ENCODE peak calls at places on chromosomes 4 and X, in seven cellular contexts. One of them, this sample, is unnamed.

GRCh38 chr4:69999420-69999819 is 3.7 kb downstream of the STATH start:
- DNase-seq in endothelial cell of umbilical vein: peak
- DNase-seq in psoas muscle: no peak
- DNase-seq in GM13977: no peak
- DNase-seq in D721Med: no peak
- DNase-seq in progenitor cell of endocrine pancreas: no peak
- DNase-seq in kidney epithelial cell: no peak
- DNase-seq in this sample: no peak

GRCh38 chrX:55695227-55696018 is 22.1 kb upstream of the RRAGB start:
- DNase-seq in endothelial cell of umbilical vein: no peak
- DNase-seq in psoas muscle: no peak
- DNase-seq in GM13977: no peak
- DNase-seq in D721Med: no peak
- DNase-seq in progenitor cell of endocrine pancreas: no peak
- DNase-seq in kidney epithelial cell: no peak
- DNase-seq in this sample: no peak

GRCh38 chrX:154372612-154373022 is 1.8 kb downstream of the FLNA start:
- DNase-seq in endothelial cell of umbilical vein: no peak
- DNase-seq in psoas muscle: no peak
- DNase-seq in GM13977: peak
- DNase-seq in D721Med: no peak
- DNase-seq in progenitor cell of endocrine pancreas: no peak
- DNase-seq in kidney epithelial cell: peak
- DNase-seq in this sample: peak

GRCh38 chr4:184401397-184402171 is 72.8 kb downstream of the IRF2 start:
- DNase-seq in endothelial cell of umbilical vein: peak
- DNase-seq in psoas muscle: no peak
- DNase-seq in GM13977: no peak
- DNase-seq in D721Med: no peak
- DNase-seq in progenitor cell of endocrine pancreas: no peak
- DNase-seq in kidney epithelial cell: no peak
- DNase-seq in this sample: no peak

GRCh38 chrX:49175435-49175834 is 3.7 kb downstream of the PLP2 start:
- DNase-seq in endothelial cell of umbilical vein: no peak
- DNase-seq in psoas muscle: no peak
- DNase-seq in GM13977: no peak
- DNase-seq in D721Med: no peak
- DNase-seq in progenitor cell of endocrine pancreas: no peak
- DNase-seq in kidney epithelial cell: no peak
- DNase-seq in this sample: no peak

GRCh38 chrX:20205927-20206708 is 60.6 kb downstream of the RPS6KA3 start:
- DNase-seq in endothelial cell of umbilical vein: no peak
- DNase-seq in psoas muscle: peak
- DNase-seq in GM13977: peak
- DNase-seq in D721Med: no peak
- DNase-seq in progenitor cell of endocrine pancreas: no peak
- DNase-seq in kidney epithelial cell: no peak
- DNase-seq in this sample: peak

GRCh38 chrX:101682723-101683122 is 23.1 kb upstream of the ARMCX2 start:
- DNase-seq in endothelial cell of umbilical vein: peak
- DNase-seq in psoas muscle: no peak
- DNase-seq in GM13977: no peak
- DNase-seq in D721Med: no peak
- DNase-seq in progenitor cell of endocrine pancreas: no peak
- DNase-seq in kidney epithelial cell: peak
- DNase-seq in this sample: no peak

GRCh38 chr4:81688085-81688484 is 216.4 kb upstream of the RASGEF1B start:
- DNase-seq in endothelial cell of umbilical vein: no peak
- DNase-seq in psoas muscle: no peak
- DNase-seq in GM13977: no peak
- DNase-seq in D721Med: no peak
- DNase-seq in progenitor cell of endocrine pancreas: no peak
- DNase-seq in kidney epithelial cell: no peak
- DNase-seq in this sample: no peak

GRCh38 chrX:16671005-16671404 is 21.0 kb downstream of the S100G start:
- DNase-seq in endothelial cell of umbilical vein: peak
- DNase-seq in psoas muscle: no peak
- DNase-seq in GM13977: peak
- DNase-seq in D721Med: peak
- DNase-seq in progenitor cell of endocrine pancreas: no peak
- DNase-seq in kidney epithelial cell: peak
- DNase-seq in this sample: peak

GRCh38 chrX:47745386-47745785 is 86.4 kb upstream of the UXT start:
- DNase-seq in endothelial cell of umbilical vein: no peak
- DNase-seq in psoas muscle: no peak
- DNase-seq in GM13977: no peak
- DNase-seq in D721Med: no peak
- DNase-seq in progenitor cell of endocrine pancreas: no peak
- DNase-seq in kidney epithelial cell: no peak
- DNase-seq in this sample: no peak

GRCh38 chrX:15418041-15418706 is 34.0 kb upstream of the VEGFD start:
- DNase-seq in endothelial cell of umbilical vein: no peak
- DNase-seq in psoas muscle: no peak
- DNase-seq in GM13977: no peak
- DNase-seq in D721Med: no peak
- DNase-seq in progenitor cell of endocrine pancreas: no peak
- DNase-seq in kidney epithelial cell: no peak
- DNase-seq in this sample: no peak

GRCh38 chrX:130120746-130121504 is 10.6 kb upstream of the ELF4 start:
- DNase-seq in endothelial cell of umbilical vein: peak
- DNase-seq in psoas muscle: peak
- DNase-seq in GM13977: peak
- DNase-seq in D721Med: peak
- DNase-seq in progenitor cell of endocrine pancreas: peak
- DNase-seq in kidney epithelial cell: no peak
- DNase-seq in this sample: peak

GRCh38 chrX:81779701-81780100 is 577.8 kb downstream of the SH3BGRL start:
- DNase-seq in endothelial cell of umbilical vein: no peak
- DNase-seq in psoas muscle: no peak
- DNase-seq in GM13977: no peak
- DNase-seq in D721Med: no peak
- DNase-seq in progenitor cell of endocrine pancreas: no peak
- DNase-seq in kidney epithelial cell: no peak
- DNase-seq in this sample: no peak

GRCh38 chr4:42497142-42497541 is 99.9 kb downstream of the SHISA3 start:
- DNase-seq in endothelial cell of umbilical vein: no peak
- DNase-seq in psoas muscle: no peak
- DNase-seq in GM13977: no peak
- DNase-seq in D721Med: no peak
- DNase-seq in progenitor cell of endocrine pancreas: no peak
- DNase-seq in kidney epithelial cell: no peak
- DNase-seq in this sample: no peak

GRCh38 chr4:78665216-78665615 is 110.9 kb upstream of the BMP2K start:
- DNase-seq in endothelial cell of umbilical vein: no peak
- DNase-seq in psoas muscle: no peak
- DNase-seq in GM13977: no peak
- DNase-seq in D721Med: no peak
- DNase-seq in progenitor cell of endocrine pancreas: no peak
- DNase-seq in kidney epithelial cell: no peak
- DNase-seq in this sample: no peak

DNA sequence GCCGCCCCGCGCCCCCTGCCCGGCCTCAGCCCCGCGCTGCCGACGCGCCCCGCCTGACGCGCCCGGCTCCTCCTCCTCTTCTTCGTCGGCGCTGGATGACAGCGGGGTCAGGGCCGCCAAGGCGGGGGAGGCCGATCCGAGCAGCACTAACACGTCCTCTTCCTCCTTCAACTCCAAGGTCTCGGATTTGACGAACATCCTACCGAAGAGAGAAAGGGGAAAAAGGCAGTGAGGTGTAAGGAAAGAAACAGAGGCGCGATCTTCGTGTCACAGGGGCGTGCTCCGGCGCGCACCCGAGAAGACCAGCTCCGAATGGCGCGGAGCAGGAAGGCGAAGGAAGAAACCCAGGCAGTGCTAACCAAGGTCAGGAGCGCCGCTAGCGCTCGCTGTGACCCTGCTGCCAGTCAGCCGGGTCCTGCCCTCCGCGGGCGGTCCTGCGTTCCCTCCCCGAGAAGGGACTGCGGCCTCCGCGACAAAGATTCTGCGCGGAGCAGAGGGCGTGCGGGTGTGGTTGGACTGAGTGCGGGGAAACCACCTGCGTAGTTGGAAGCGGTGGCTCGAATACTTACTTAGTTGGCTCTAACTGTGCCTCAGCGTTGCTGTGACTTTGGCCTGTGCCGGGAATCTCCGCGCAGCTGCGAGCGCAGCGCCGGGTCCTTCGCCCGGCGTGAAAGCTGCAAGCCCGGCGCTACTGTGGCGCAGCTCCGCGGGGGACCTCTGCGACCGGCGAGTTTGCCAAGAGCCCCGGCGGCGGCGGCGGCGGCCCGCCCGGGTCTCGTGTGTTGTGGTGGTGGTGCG is 503 bp downstream of the NEUROG2 start:
- DNase-seq in endothelial cell of umbilical vein: peak
- DNase-seq in psoas muscle: peak
- DNase-seq in GM13977: peak
- DNase-seq in D721Med: no peak
- DNase-seq in progenitor cell of endocrine pancreas: peak
- DNase-seq in kidney epithelial cell: no peak
- DNase-seq in this sample: peak
- TF ChIP-seq CTCF in endothelial cell of umbilical vein: no peak
- TF ChIP-seq CTCF in psoas muscle: no peak
- TF ChIP-seq CTCF in GM13977: no peak
- TF ChIP-seq CTCF in D721Med: no peak
- TF ChIP-seq CTCF in progenitor cell of endocrine pancreas: no peak
- TF ChIP-seq CTCF in kidney epithelial cell: no peak
- TF ChIP-seq CTCF in this sample: no peak

GRCh38 chr4:18570370-18570769 is 548.8 kb upstream of the LCORL start:
- DNase-seq in endothelial cell of umbilical vein: no peak
- DNase-seq in psoas muscle: no peak
- DNase-seq in GM13977: no peak
- DNase-seq in D721Med: no peak
- DNase-seq in progenitor cell of endocrine pancreas: no peak
- DNase-seq in kidney epithelial cell: no peak
- DNase-seq in this sample: no peak

GRCh38 chr4:18571252-18571885 is 549.8 kb upstream of the LCORL start:
- DNase-seq in endothelial cell of umbilical vein: peak
- DNase-seq in psoas muscle: no peak
- DNase-seq in GM13977: no peak
- DNase-seq in D721Med: no peak
- DNase-seq in progenitor cell of endocrine pancreas: no peak
- DNase-seq in kidney epithelial cell: peak
- DNase-seq in this sample: no peak

GRCh38 chr4:18566970-18567799 is 545.6 kb upstream of the LCORL start:
- DNase-seq in endothelial cell of umbilical vein: peak
- DNase-seq in psoas muscle: no peak
- DNase-seq in GM13977: no peak
- DNase-seq in D721Med: no peak
- DNase-seq in progenitor cell of endocrine pancreas: no peak
- DNase-seq in kidney epithelial cell: no peak
- DNase-seq in this sample: no peak

DNA sequence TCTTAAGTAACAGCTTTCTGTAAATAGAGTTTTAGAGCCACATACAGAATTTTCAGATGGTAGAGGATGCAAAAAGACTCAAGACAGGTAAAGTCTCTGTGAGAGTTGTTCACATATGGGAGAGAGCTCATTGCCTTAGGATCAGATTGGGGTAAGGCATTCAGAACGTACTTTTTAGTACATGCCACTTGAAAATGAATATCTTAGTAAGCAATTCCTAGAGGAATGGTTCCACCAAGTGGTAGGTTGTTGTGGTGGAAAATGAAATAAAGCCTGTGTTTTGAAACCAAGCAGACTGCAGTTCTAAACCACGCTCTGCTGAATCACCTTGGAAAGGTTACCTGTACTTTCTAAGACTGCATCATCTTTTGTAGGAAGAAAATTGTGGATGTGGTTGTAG is 547.0 kb upstream of the LCORL start:
- DNase-seq in endothelial cell of umbilical vein: peak
- DNase-seq in psoas muscle: no peak
- DNase-seq in GM13977: no peak
- DNase-seq in D721Med: no peak
- DNase-seq in progenitor cell of endocrine pancreas: no peak
- DNase-seq in kidney epithelial cell: no peak
- DNase-seq in this sample: no peak
- TF ChIP-seq CTCF in endothelial cell of umbilical vein: peak
- TF ChIP-seq CTCF in psoas muscle: no peak
- TF ChIP-seq CTCF in GM13977: no peak
- TF ChIP-seq CTCF in D721Med: peak
- TF ChIP-seq CTCF in progenitor cell of endocrine pancreas: peak
- TF ChIP-seq CTCF in kidney epithelial cell: no peak
- TF ChIP-seq CTCF in this sample: no peak

GRCh38 chr4:180949825-180950224 is 1293.4 kb upstream of the TENM3 start:
- DNase-seq in endothelial cell of umbilical vein: no peak
- DNase-seq in psoas muscle: no peak
- DNase-seq in GM13977: no peak
- DNase-seq in D721Med: no peak
- DNase-seq in progenitor cell of endocrine pancreas: no peak
- DNase-seq in kidney epithelial cell: no peak
- DNase-seq in this sample: no peak

GRCh38 chr4:180950377-180950776 is 1292.8 kb upstream of the TENM3 start:
- DNase-seq in endothelial cell of umbilical vein: no peak
- DNase-seq in psoas muscle: no peak
- DNase-seq in GM13977: no peak
- DNase-seq in D721Med: no peak
- DNase-seq in progenitor cell of endocrine pancreas: no peak
- DNase-seq in kidney epithelial cell: no peak
- DNase-seq in this sample: no peak

GRCh38 chr4:180951312-180951711 is 1291.9 kb upstream of the TENM3 start:
- DNase-seq in endothelial cell of umbilical vein: no peak
- DNase-seq in psoas muscle: no peak
- DNase-seq in GM13977: no peak
- DNase-seq in D721Med: no peak
- DNase-seq in progenitor cell of endocrine pancreas: no peak
- DNase-seq in kidney epithelial cell: no peak
- DNase-seq in this sample: no peak

DNA sequence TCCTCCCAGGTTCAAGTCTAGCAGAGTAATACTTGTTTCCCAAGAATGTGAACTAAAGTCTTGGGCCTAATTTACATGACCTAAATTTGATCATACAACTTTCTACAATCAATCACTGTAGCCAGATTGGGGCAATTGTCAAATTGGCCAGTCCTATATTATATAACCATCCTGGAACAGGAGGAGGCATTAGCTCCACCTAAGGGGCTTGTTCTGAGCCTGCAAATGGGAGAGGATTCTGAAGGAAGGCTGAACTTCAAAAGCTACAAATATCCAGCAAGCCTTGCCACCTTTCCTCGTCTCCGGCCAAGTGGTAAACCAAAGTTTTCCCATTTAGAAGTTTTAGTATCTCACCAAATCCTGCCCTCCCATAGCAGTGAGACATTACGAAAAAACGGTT is 1289.6 kb upstream of the TENM3 start:
- DNase-seq in endothelial cell of umbilical vein: no peak
- DNase-seq in psoas muscle: no peak
- DNase-seq in GM13977: no peak
- DNase-seq in D721Med: no peak
- DNase-seq in progenitor cell of endocrine pancreas: no peak
- DNase-seq in kidney epithelial cell: no peak
- DNase-seq in this sample: no peak
- TF ChIP-seq CTCF in endothelial cell of umbilical vein: no peak
- TF ChIP-seq CTCF in psoas muscle: no peak
- TF ChIP-seq CTCF in GM13977: no peak
- TF ChIP-seq CTCF in D721Med: no peak
- TF ChIP-seq CTCF in progenitor cell of endocrine pancreas: peak
- TF ChIP-seq CTCF in kidney epithelial cell: peak
- TF ChIP-seq CTCF in this sample: no peak

DNA sequence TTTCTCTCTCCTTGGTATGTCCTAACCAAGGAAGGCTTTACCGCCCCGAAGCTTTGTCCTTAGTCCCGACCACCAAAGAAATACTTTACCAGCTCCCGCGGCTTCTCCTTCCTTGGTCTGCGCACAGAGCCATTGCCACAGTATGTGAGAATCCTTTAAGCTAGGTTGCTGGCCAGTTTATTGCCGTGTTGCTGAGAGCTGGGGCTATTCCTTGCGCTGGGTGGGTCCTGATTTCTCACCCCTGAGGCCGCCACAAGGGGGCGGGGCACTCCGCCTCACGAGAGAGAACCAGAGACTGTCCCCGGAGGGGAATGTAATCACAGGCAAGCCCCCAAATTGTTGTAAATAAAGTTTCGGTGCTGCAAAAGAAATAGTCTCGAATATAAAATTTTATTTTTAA is 331.0 kb upstream of the PCDH10 start:
- DNase-seq in endothelial cell of umbilical vein: no peak
- DNase-seq in psoas muscle: no peak
- DNase-seq in GM13977: no peak
- DNase-seq in D721Med: no peak
- DNase-seq in progenitor cell of endocrine pancreas: peak
- DNase-seq in kidney epithelial cell: no peak
- DNase-seq in this sample: no peak
- TF ChIP-seq CTCF in endothelial cell of umbilical vein: no peak
- TF ChIP-seq CTCF in psoas muscle: no peak
- TF ChIP-seq CTCF in GM13977: no peak
- TF ChIP-seq CTCF in D721Med: no peak
- TF ChIP-seq CTCF in progenitor cell of endocrine pancreas: peak
- TF ChIP-seq CTCF in kidney epithelial cell: peak
- TF ChIP-seq CTCF in this sample: no peak